ENCODE peak calls at places on chromosomes 16 and 17, in nine cellular contexts. U is HEK293T, P is GM04504, G is Calu3, B is kidney tubule cell, K is midbrain, Z is AG08395, A is renal cortical epithelial cell, V is HCEC 1CT. O is an unnamed sample.

GRCh38 chr16:27449434-27450188 is 47.6 kb downstream of the IL21R start:
- DNase-seq in U (no peak), P (no peak), G (no peak), B (no peak), K (no peak), Z (no peak), A (no peak), V (no peak), O (no peak)

GRCh38 chr16:24013054-24013636 is 177.4 kb downstream of the PRKCB start:
- DNase-seq in U (no peak), P (no peak), G (no peak), B (no peak), K (no peak), Z (no peak), A (no peak), V (no peak), O (no peak)

GRCh38 chr17:343211-343610 is 9.4 kb downstream of the RPH3AL start:
- DNase-seq in U (no peak), P (no peak), G (no peak), B (no peak), K (no peak), Z (no peak), A (no peak), V (no peak), O (no peak)

GRCh38 chr16:85057212-85057889 is 29.8 kb downstream of the KIAA0513 start:
- DNase-seq in U (peak; percentile 62), P (no peak), G (peak; percentile 62), B (peak; percentile 12), K (no peak), Z (no peak), A (no peak), V (no peak), O (no peak)

GRCh38 chr16:46857261-46857962 is 26.4 kb upstream of the C16orf87 start:
- DNase-seq in U (peak; percentile 66), P (peak; percentile 38), G (peak; percentile 30), B (peak; percentile 79), K (peak; percentile 38), Z (peak; percentile 72), A (peak; percentile 80), V (peak; percentile 83), O (peak; percentile 7)

GRCh38 chr16:31136287-31136662 is 748 bp upstream of the PRSS8 start:
- DNase-seq in U (no peak), P (no peak), G (no peak), B (no peak), K (no peak), Z (no peak), A (no peak), V (no peak), O (no peak)

GRCh38 chr17:81517339-81518112 is 4.9 kb upstream of the ACTG1 start:
- DNase-seq in U (no peak), P (no peak), G (no peak), B (peak; percentile 45), K (no peak), Z (peak; percentile 40), A (no peak), V (no peak), O (no peak)

GRCh38 chr16:11361043-11361442 is 15.8 kb downstream of the RMI2 start:
- DNase-seq in U (no peak), P (peak; percentile 40), G (no peak), B (no peak), K (no peak), Z (peak; percentile 21), A (no peak), V (no peak), O (no peak)

GRCh38 chr17:64128787-64129514 is 993 bp downstream of the ERN1 start:
- DNase-seq in U (peak; percentile 35), P (no peak), G (peak; percentile 16), B (peak; percentile 56), K (no peak), Z (peak; percentile 34), A (no peak), V (peak; percentile 38), O (no peak)

GRCh38 chr16:8678068-8678927 is 3.9 kb downstream of the ABAT start:
- DNase-seq in U (no peak), P (peak; percentile 7), G (no peak), B (peak; percentile 64), K (no peak), Z (peak; percentile 66), A (peak; percentile 15), V (peak; percentile 34), O (no peak)

GRCh38 chr17:57096472-57097198 is 11.6 kb downstream of the AKAP1 start:
- DNase-seq in U (no peak), P (no peak), G (no peak), B (no peak), K (no peak), Z (no peak), A (no peak), V (no peak), O (no peak)

GRCh38 chr17:78645421-78646295 is 68.5 kb upstream of the DNAH17 start:
- DNase-seq in U (no peak), P (no peak), G (peak; percentile 25), B (peak; percentile 28), K (peak; percentile 29), Z (peak; percentile 29), A (no peak), V (no peak), O (no peak)

GRCh38 chr17:31907342-31907975 is 6.0 kb upstream of the UTP6 start:
- DNase-seq in U (no peak), P (no peak), G (no peak), B (no peak), K (no peak), Z (peak; percentile 22), A (peak; percentile 31), V (peak; percentile 1), O (no peak)

GRCh38 chr16:14502932-14503741 is 126.9 kb downstream of the PARN start:
- DNase-seq in U (no peak), P (no peak), G (no peak), B (peak; percentile 79), K (no peak), Z (no peak), A (peak; percentile 95), V (peak; percentile 60), O (no peak)

GRCh38 chr17:3964203-3965122 is at the start of gene ATP2A3:
- DNase-seq in U (no peak), P (no peak), G (peak; percentile 28), B (no peak), K (no peak), Z (no peak), A (no peak), V (no peak), O (no peak)

GRCh38 chr17:76630151-76630550 is 13.4 kb downstream of the ST6GALNAC1 start:
- DNase-seq in U (no peak), P (no peak), G (no peak), B (no peak), K (no peak), Z (no peak), A (no peak), V (no peak), O (no peak)

GRCh38 chr16:77896357-77896972 is 108.1 kb downstream of the VAT1L start:
- DNase-seq in U (no peak), P (no peak), G (no peak), B (peak; percentile 42), K (no peak), Z (no peak), A (peak; percentile 31), V (no peak), O (no peak)

GRCh38 chr16:264440-264951 is 11.2 kb downstream of the RGS11 start:
- DNase-seq in U (no peak), P (no peak), G (no peak), B (no peak), K (no peak), Z (no peak), A (no peak), V (no peak), O (no peak)

GRCh38 chr17:81994593-81995462 is 17.4 kb downstream of the ASPSCR1 start:
- DNase-seq in U (no peak), P (no peak), G (no peak), B (no peak), K (no peak), Z (no peak), A (no peak), V (no peak), O (no peak)

GRCh38 chr16:5108505-5109158 is 11.0 kb upstream of the EEF2KMT start:
- DNase-seq in U (no peak), P (no peak), G (no peak), B (no peak), K (no peak), Z (no peak), A (no peak), V (no peak), O (no peak)

GRCh38 chr16:7405166-7405565 is 72.5 kb downstream of the RBFOX1 start:
- DNase-seq in U (peak; percentile 15), P (no peak), G (no peak), B (peak; percentile 35), K (peak; percentile 27), Z (peak; percentile 28), A (no peak), V (no peak), O (no peak)

GRCh38 chr17:73156166-73156840 is 8.5 kb upstream of the SSTR2 start:
- DNase-seq in U (peak; percentile 84), P (peak; percentile 35), G (peak; percentile 82), B (peak; percentile 81), K (peak; percentile 60), Z (peak; percentile 87), A (peak; percentile 54), V (peak; percentile 73), O (peak; percentile 65)

GRCh38 chr16:19524356-19524865 is 669 bp downstream of the CCP110 start:
- DNase-seq in U (no peak), P (no peak), G (no peak), B (peak; percentile 33), K (peak; percentile 48), Z (no peak), A (no peak), V (no peak), O (no peak)

GRCh38 chr17:31510273-31511175 is 119.0 kb downstream of the RAB11FIP4 start:
- DNase-seq in U (no peak), P (no peak), G (no peak), B (peak; percentile 11), K (peak; percentile 64), Z (no peak), A (no peak), V (no peak), O (no peak)

GRCh38 chr16:16092925-16093624 is 130.2 kb downstream of the ABCC6 start:
- DNase-seq in U (no peak), P (no peak), G (no peak), B (no peak), K (no peak), Z (no peak), A (peak; percentile 67), V (no peak), O (no peak)

GRCh38 chr16:67405336-67405735 is 10.9 kb downstream of the ZDHHC1 start:
- DNase-seq in U (no peak), P (no peak), G (no peak), B (no peak), K (no peak), Z (no peak), A (no peak), V (no peak), O (no peak)

GRCh38 chr17:76820039-76820438 is 48.2 kb upstream of the MGAT5B start:
- DNase-seq in U (no peak), P (no peak), G (no peak), B (no peak), K (no peak), Z (no peak), A (no peak), V (no peak), O (no peak)

GRCh38 chr17:4074831-4075495 is 67.9 kb downstream of the ZZEF1 start:
- DNase-seq in U (peak; percentile 53), P (peak; percentile 10), G (peak; percentile 23), B (peak; percentile 61), K (peak; percentile 21), Z (peak; percentile 31), A (peak; percentile 40), V (peak; percentile 50), O (no peak)

GRCh38 chr16:49780436-49780835 is 75.5 kb downstream of the ZNF423 start:
- DNase-seq in U (no peak), P (no peak), G (no peak), B (no peak), K (no peak), Z (no peak), A (no peak), V (no peak), O (no peak)

GRCh38 chr17:74833501-74834361 is 26.0 kb downstream of the GRIN2C start:
- DNase-seq in U (no peak), P (peak; percentile 18), G (no peak), B (peak; percentile 87), K (no peak), Z (peak; percentile 66), A (peak; percentile 45), V (peak; percentile 33), O (no peak)

GRCh38 chr17:48262982-48263586 is 155.5 kb downstream of the SNX11 start:
- DNase-seq in U (no peak), P (no peak), G (no peak), B (peak; percentile 41), K (no peak), Z (no peak), A (peak; percentile 68), V (peak; percentile 38), O (no peak)